ENCODE peak calls at places on chromosome 13, in seven cellular contexts. One of them, this sample, is unnamed.

GRCh38 chr13:41577437-41577836 is 120.1 kb downstream of the RGCC start:
- DNase-seq in CD8-positive, alpha-beta T cell: no peak
- DNase-seq in breast epithelium: peak; percentile 26
- DNase-seq in osteoblast: peak; percentile 74
- DNase-seq in right atrium auricular region: peak; percentile 82
- DNase-seq in lower lobe of right lung: peak; percentile 60
- DNase-seq in HCT116: no peak
- DNase-seq in this sample: no peak

GRCh38 chr13:101730420-101731000 is 278.0 kb downstream of the ITGBL1 start:
- DNase-seq in breast epithelium: no peak
- DNase-seq in HCT116: no peak
- DNase-seq in right atrium auricular region: no peak
- DNase-seq in lower lobe of right lung: no peak
- DNase-seq in CD8-positive, alpha-beta T cell: no peak
- DNase-seq in osteoblast: peak; percentile 60
- DNase-seq in this sample: no peak

GRCh38 chr13:112951674-112952371 is 17.2 kb upstream of the MCF2L start:
- DNase-seq in CD8-positive, alpha-beta T cell: no peak
- DNase-seq in HCT116: no peak
- DNase-seq in right atrium auricular region: no peak
- DNase-seq in breast epithelium: no peak
- DNase-seq in osteoblast: no peak
- DNase-seq in lower lobe of right lung: no peak
- DNase-seq in this sample: no peak

GRCh38 chr13:96672016-96672415 is 322.3 kb downstream of the OXGR1 start:
- DNase-seq in lower lobe of right lung: no peak
- DNase-seq in CD8-positive, alpha-beta T cell: no peak
- DNase-seq in right atrium auricular region: no peak
- DNase-seq in HCT116: no peak
- DNase-seq in osteoblast: no peak
- DNase-seq in breast epithelium: no peak
- DNase-seq in this sample: no peak

GRCh38 chr13:29175245-29175873 is 355.2 kb downstream of the MTUS2 start:
- DNase-seq in lower lobe of right lung: no peak
- DNase-seq in HCT116: no peak
- DNase-seq in osteoblast: no peak
- DNase-seq in CD8-positive, alpha-beta T cell: no peak
- DNase-seq in breast epithelium: no peak
- DNase-seq in right atrium auricular region: no peak
- DNase-seq in this sample: no peak

GRCh38 chr13:80339841-80340642 is 884 bp downstream of the SPRY2 start:
- DNase-seq in lower lobe of right lung: peak; percentile 69
- DNase-seq in osteoblast: peak; percentile 79
- DNase-seq in breast epithelium: peak; percentile 27
- DNase-seq in CD8-positive, alpha-beta T cell: peak; percentile 7
- DNase-seq in right atrium auricular region: peak; percentile 64
- DNase-seq in HCT116: no peak
- DNase-seq in this sample: peak; percentile 74

GRCh38 chr13:110555601-110556223 is 5.8 kb downstream of the RAB20 start:
- DNase-seq in breast epithelium: peak; percentile 54
- DNase-seq in HCT116: no peak
- DNase-seq in CD8-positive, alpha-beta T cell: no peak
- DNase-seq in right atrium auricular region: no peak
- DNase-seq in lower lobe of right lung: no peak
- DNase-seq in osteoblast: no peak
- DNase-seq in this sample: no peak

GRCh38 chr13:93361703-93362102 is 135.1 kb downstream of the GPC6 start:
- DNase-seq in osteoblast: no peak
- DNase-seq in breast epithelium: no peak
- DNase-seq in HCT116: no peak
- DNase-seq in lower lobe of right lung: no peak
- DNase-seq in right atrium auricular region: no peak
- DNase-seq in CD8-positive, alpha-beta T cell: no peak
- DNase-seq in this sample: no peak

GRCh38 chr13:113116871-113117271 is 5.7 kb upstream of the F10 start:
- DNase-seq in HCT116: no peak
- DNase-seq in lower lobe of right lung: no peak
- DNase-seq in breast epithelium: no peak
- DNase-seq in right atrium auricular region: no peak
- DNase-seq in CD8-positive, alpha-beta T cell: no peak
- DNase-seq in osteoblast: peak; percentile 85
- DNase-seq in this sample: no peak

GRCh38 chr13:80888421-80888820 is 547.5 kb upstream of the SPRY2 start:
- DNase-seq in breast epithelium: no peak
- DNase-seq in HCT116: no peak
- DNase-seq in osteoblast: no peak
- DNase-seq in right atrium auricular region: no peak
- DNase-seq in lower lobe of right lung: no peak
- DNase-seq in CD8-positive, alpha-beta T cell: no peak
- DNase-seq in this sample: no peak

GRCh38 chr13:95030948-95031347 is 270.3 kb downstream of the ABCC4 start:
- DNase-seq in HCT116: no peak
- DNase-seq in CD8-positive, alpha-beta T cell: no peak
- DNase-seq in right atrium auricular region: no peak
- DNase-seq in osteoblast: no peak
- DNase-seq in breast epithelium: no peak
- DNase-seq in lower lobe of right lung: no peak
- DNase-seq in this sample: no peak

GRCh38 chr13:110380359-110381028 is 73.4 kb downstream of the COL4A2 start:
- DNase-seq in osteoblast: peak; percentile 85
- DNase-seq in lower lobe of right lung: no peak
- DNase-seq in CD8-positive, alpha-beta T cell: no peak
- DNase-seq in breast epithelium: no peak
- DNase-seq in HCT116: no peak
- DNase-seq in right atrium auricular region: no peak
- DNase-seq in this sample: no peak

GRCh38 chr13:33218020-33218419 is 67.5 kb downstream of the STARD13 start:
- DNase-seq in right atrium auricular region: no peak
- DNase-seq in osteoblast: no peak
- DNase-seq in CD8-positive, alpha-beta T cell: no peak
- DNase-seq in HCT116: peak; percentile 15
- DNase-seq in breast epithelium: no peak
- DNase-seq in lower lobe of right lung: no peak
- DNase-seq in this sample: no peak

GRCh38 chr13:61728468-61728867 is 312.8 kb upstream of the PCDH20 start:
- DNase-seq in lower lobe of right lung: no peak
- DNase-seq in osteoblast: peak; percentile 65
- DNase-seq in CD8-positive, alpha-beta T cell: no peak
- DNase-seq in HCT116: no peak
- DNase-seq in right atrium auricular region: no peak
- DNase-seq in breast epithelium: no peak
- DNase-seq in this sample: no peak

GRCh38 chr13:53411443-53411842 is 382.8 kb downstream of the OLFM4 start:
- DNase-seq in CD8-positive, alpha-beta T cell: no peak
- DNase-seq in right atrium auricular region: no peak
- DNase-seq in breast epithelium: no peak
- DNase-seq in HCT116: no peak
- DNase-seq in lower lobe of right lung: no peak
- DNase-seq in osteoblast: no peak
- DNase-seq in this sample: no peak

GRCh38 chr13:92802776-92803175 is 423.8 kb upstream of the GPC6 start:
- DNase-seq in right atrium auricular region: no peak
- DNase-seq in CD8-positive, alpha-beta T cell: no peak
- DNase-seq in lower lobe of right lung: no peak
- DNase-seq in HCT116: no peak
- DNase-seq in breast epithelium: no peak
- DNase-seq in osteoblast: no peak
- DNase-seq in this sample: no peak

GRCh38 chr13:35716186-35716585 is 239.7 kb upstream of the MAB21L1 start:
- DNase-seq in HCT116: no peak
- DNase-seq in breast epithelium: no peak
- DNase-seq in right atrium auricular region: no peak
- DNase-seq in lower lobe of right lung: no peak
- DNase-seq in CD8-positive, alpha-beta T cell: no peak
- DNase-seq in osteoblast: no peak
- DNase-seq in this sample: no peak

GRCh38 chr13:26500618-26501320 is 56.7 kb upstream of the WASF3 start:
- DNase-seq in HCT116: no peak
- DNase-seq in lower lobe of right lung: no peak
- DNase-seq in right atrium auricular region: no peak
- DNase-seq in CD8-positive, alpha-beta T cell: no peak
- DNase-seq in osteoblast: no peak
- DNase-seq in breast epithelium: no peak
- DNase-seq in this sample: no peak

GRCh38 chr13:74132768-74133656 is 1.2 kb downstream of the KLF12 start:
- DNase-seq in right atrium auricular region: peak; percentile 61
- DNase-seq in CD8-positive, alpha-beta T cell: peak; percentile 44
- DNase-seq in lower lobe of right lung: peak; percentile 52
- DNase-seq in osteoblast: peak; percentile 74
- DNase-seq in HCT116: no peak
- DNase-seq in breast epithelium: no peak
- DNase-seq in this sample: peak; percentile 36

GRCh38 chr13:43071824-43072223 is 48.4 kb downstream of the DNAJC15 start:
- DNase-seq in lower lobe of right lung: no peak
- DNase-seq in CD8-positive, alpha-beta T cell: no peak
- DNase-seq in right atrium auricular region: no peak
- DNase-seq in HCT116: no peak
- DNase-seq in breast epithelium: no peak
- DNase-seq in osteoblast: no peak
- DNase-seq in this sample: no peak

GRCh38 chr13:112744306-112745021 is 54.6 kb downstream of the ATP11A start:
- DNase-seq in CD8-positive, alpha-beta T cell: no peak
- DNase-seq in osteoblast: peak; percentile 92
- DNase-seq in HCT116: no peak
- DNase-seq in right atrium auricular region: no peak
- DNase-seq in breast epithelium: no peak
- DNase-seq in lower lobe of right lung: no peak
- DNase-seq in this sample: no peak

GRCh38 chr13:112619730-112620639 is 32.0 kb upstream of the TUBGCP3 start:
- DNase-seq in HCT116: peak; percentile 38
- DNase-seq in lower lobe of right lung: peak; percentile 60
- DNase-seq in CD8-positive, alpha-beta T cell: no peak
- DNase-seq in osteoblast: no peak
- DNase-seq in breast epithelium: no peak
- DNase-seq in right atrium auricular region: peak; percentile 53
- DNase-seq in this sample: no peak

GRCh38 chr13:92843549-92843948 is 383.1 kb upstream of the GPC6 start:
- DNase-seq in osteoblast: no peak
- DNase-seq in breast epithelium: no peak
- DNase-seq in CD8-positive, alpha-beta T cell: no peak
- DNase-seq in right atrium auricular region: no peak
- DNase-seq in HCT116: no peak
- DNase-seq in lower lobe of right lung: no peak
- DNase-seq in this sample: no peak

GRCh38 chr13:100724568-100724967 is 50.0 kb upstream of the TMTC4 start:
- DNase-seq in osteoblast: no peak
- DNase-seq in right atrium auricular region: no peak
- DNase-seq in breast epithelium: no peak
- DNase-seq in lower lobe of right lung: no peak
- DNase-seq in HCT116: no peak
- DNase-seq in CD8-positive, alpha-beta T cell: no peak
- DNase-seq in this sample: no peak

GRCh38 chr13:83881917-83882625 is at the start of gene SLITRK1:
- DNase-seq in right atrium auricular region: no peak
- DNase-seq in osteoblast: peak; percentile 58
- DNase-seq in breast epithelium: no peak
- DNase-seq in CD8-positive, alpha-beta T cell: no peak
- DNase-seq in HCT116: no peak
- DNase-seq in lower lobe of right lung: peak; percentile 47
- DNase-seq in this sample: no peak

GRCh38 chr13:18948012-18948663 is 233.5 kb downstream of the TUBA3C start:
- DNase-seq in osteoblast: peak; percentile 39
- DNase-seq in HCT116: no peak
- DNase-seq in CD8-positive, alpha-beta T cell: no peak
- DNase-seq in right atrium auricular region: no peak
- DNase-seq in lower lobe of right lung: no peak
- DNase-seq in breast epithelium: no peak
- DNase-seq in this sample: peak; percentile 15

GRCh38 chr13:18949970-18950369 is 231.7 kb downstream of the TUBA3C start:
- DNase-seq in CD8-positive, alpha-beta T cell: no peak
- DNase-seq in right atrium auricular region: no peak
- DNase-seq in osteoblast: peak; percentile 59
- DNase-seq in breast epithelium: no peak
- DNase-seq in lower lobe of right lung: no peak
- DNase-seq in HCT116: no peak
- DNase-seq in this sample: no peak

GRCh38 chr13:18947376-18947977 is 234.1 kb downstream of the TUBA3C start:
- DNase-seq in HCT116: no peak
- DNase-seq in breast epithelium: no peak
- DNase-seq in CD8-positive, alpha-beta T cell: no peak
- DNase-seq in lower lobe of right lung: no peak
- DNase-seq in osteoblast: peak; percentile 19
- DNase-seq in right atrium auricular region: no peak
- DNase-seq in this sample: no peak

GRCh38 chr13:18948664-18949488 is 232.7 kb downstream of the TUBA3C start:
- DNase-seq in CD8-positive, alpha-beta T cell: no peak
- DNase-seq in right atrium auricular region: no peak
- DNase-seq in breast epithelium: no peak
- DNase-seq in lower lobe of right lung: no peak
- DNase-seq in osteoblast: peak; percentile 63
- DNase-seq in HCT116: no peak
- DNase-seq in this sample: peak; percentile 34

GRCh38 chr13:18949489-18949761 is 232.2 kb downstream of the TUBA3C start:
- DNase-seq in lower lobe of right lung: no peak
- DNase-seq in breast epithelium: no peak
- DNase-seq in HCT116: no peak
- DNase-seq in osteoblast: peak; percentile 45
- DNase-seq in right atrium auricular region: no peak
- DNase-seq in CD8-positive, alpha-beta T cell: no peak
- DNase-seq in this sample: no peak
- H3K9me3 ChIP-seq in lower lobe of right lung: no peaks in the 10 kb centered on the region
- H3K9me3 ChIP-seq in breast epithelium: no peaks in the 10 kb centered on the region
- H3K9me3 ChIP-seq in HCT116: peaks cover 20% of the 10 kb centered on the region
- H3K9me3 ChIP-seq in osteoblast: no peaks in the 10 kb centered on the region
- H3K9me3 ChIP-seq in right atrium auricular region: no peaks in the 10 kb centered on the region
- H3K9me3 ChIP-seq in CD8-positive, alpha-beta T cell: no peaks in the 10 kb centered on the region
- H3K9me3 ChIP-seq in this sample: peaks cover 62% of the 10 kb centered on the region

GRCh38 chr13:99220199-99220931 is 19.7 kb downstream of the UBAC2 start:
- DNase-seq in right atrium auricular region: no peak
- DNase-seq in breast epithelium: no peak
- DNase-seq in HCT116: no peak
- DNase-seq in osteoblast: no peak
- DNase-seq in CD8-positive, alpha-beta T cell: no peak
- DNase-seq in lower lobe of right lung: no peak
- DNase-seq in this sample: no peak
- H3K4me1 ChIP-seq in right atrium auricular region: no peaks in the 10 kb centered on the region
- H3K4me1 ChIP-seq in breast epithelium: no peaks in the 10 kb centered on the region
- H3K4me1 ChIP-seq in HCT116: no peaks in the 10 kb centered on the region
- H3K4me1 ChIP-seq in osteoblast: no peaks in the 10 kb centered on the region
- H3K4me1 ChIP-seq in CD8-positive, alpha-beta T cell: peaks cover 92% of the 10 kb centered on the region
- H3K4me1 ChIP-seq in lower lobe of right lung: peaks cover 51% of the 10 kb centered on the region
- H3K4me1 ChIP-seq in this sample: no peaks in the 10 kb centered on the region

GRCh38 chr13:86464193-86464592 is 665.0 kb upstream of the SLITRK6 start:
- DNase-seq in lower lobe of right lung: no peak
- DNase-seq in CD8-positive, alpha-beta T cell: no peak
- DNase-seq in breast epithelium: no peak
- DNase-seq in osteoblast: no peak
- DNase-seq in HCT116: no peak
- DNase-seq in right atrium auricular region: no peak
- DNase-seq in this sample: no peak
- TF ChIP-seq CTCF in lower lobe of right lung: no peak
- TF ChIP-seq CTCF in CD8-positive, alpha-beta T cell: no peak
- TF ChIP-seq CTCF in breast epithelium: no peak
- TF ChIP-seq CTCF in osteoblast: no peak
- TF ChIP-seq CTCF in HCT116: peak; percentile 37
- TF ChIP-seq CTCF in right atrium auricular region: no peak
- TF ChIP-seq CTCF in this sample: no peak

DNA sequence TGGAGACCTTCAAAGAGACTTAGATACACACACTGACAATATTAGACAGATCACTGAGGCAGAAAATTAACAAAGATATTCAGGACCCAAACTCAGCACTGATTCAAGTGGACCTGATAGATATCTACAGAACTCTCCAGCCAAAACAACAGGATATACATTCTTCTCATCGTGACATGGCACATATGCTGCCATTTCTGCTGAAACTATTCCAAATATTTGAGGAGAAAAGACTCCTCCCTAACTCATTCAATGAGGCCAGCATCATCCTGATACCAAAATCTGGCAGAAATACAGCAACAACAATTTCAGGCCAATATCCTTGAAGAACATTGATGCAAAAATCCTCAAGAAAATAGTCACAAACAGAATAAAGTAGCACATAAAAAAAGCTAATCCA is 53.3 kb downstream of the TRPC4 start:
- DNase-seq in HCT116: no peak
- DNase-seq in CD8-positive, alpha-beta T cell: no peak
- DNase-seq in osteoblast: no peak
- DNase-seq in lower lobe of right lung: no peak
- DNase-seq in breast epithelium: no peak
- DNase-seq in right atrium auricular region: no peak
- DNase-seq in this sample: no peak
- H3K9me3 ChIP-seq in HCT116: peaks cover 12% of the 10 kb centered on the region
- H3K9me3 ChIP-seq in CD8-positive, alpha-beta T cell: no peaks in the 10 kb centered on the region
- H3K9me3 ChIP-seq in osteoblast: no peaks in the 10 kb centered on the region
- H3K9me3 ChIP-seq in lower lobe of right lung: peaks cover 27% of the 10 kb centered on the region
- H3K9me3 ChIP-seq in breast epithelium: peaks cover 23% of the 10 kb centered on the region
- H3K9me3 ChIP-seq in right atrium auricular region: peaks cover 23% of the 10 kb centered on the region
- H3K9me3 ChIP-seq in this sample: peaks cover 34% of the 10 kb centered on the region